ENCODE peak calls at places on chromosome 17, in nine cellular contexts. W is Calu3; K is stimulated activated CD8-positive, alpha-beta memory T cell treated with anti-CD3 and anti-CD28 coated beads, Interleukin-15, amount 100 ng/mL, for 1 hour; Y is bronchial epithelial cell; F is stimulated activated CD4-positive, alpha-beta T cell treated with anti-CD3 and anti-CD28 coated beads, Interleukin-1b, Interleukin-23, amount 100 ng/mL, for 24 hours; D is activated T-cell treated with anti-CD3 and anti-CD28 coated beads, Interleukin-2, amount 50 U/mL, for 4 hours; O is mesothelial cell of epicardium; V is nucleus accumbens; M is H9. U is an unnamed sample.

GRCh38 chr17:33978889-33979288 is 276.2 kb upstream of the CCL2 start:
- DNase-seq in W (no peak), K (no peak), Y (no peak), F (no peak), D (no peak), O (no peak), V (no peak), M (no peak), U (no peak)

GRCh38 chr17:79028496-79029326 is 4.7 kb downstream of the C1QTNF1 start:
- DNase-seq in W (no peak), K (no peak), Y (no peak), F (no peak), D (no peak), O (no peak), V (no peak), M (no peak), U (no peak)

GRCh38 chr17:48852251-48852650 is 21.4 kb downstream of the CALCOCO2 start:
- DNase-seq in W (no peak), K (no peak), Y (no peak), F (no peak), D (no peak), O (no peak), V (no peak), M (no peak), U (no peak)

GRCh38 chr17:48002208-48002919 is 31.5 kb downstream of the CDK5RAP3 start:
- DNase-seq in W (peak), K (no peak), Y (peak), F (no peak), D (no peak), O (no peak), V (no peak), M (no peak), U (peak)

GRCh38 chr17:74491645-74492044 is 25.2 kb downstream of the CD300A start:
- DNase-seq in W (no peak), K (no peak), Y (no peak), F (no peak), D (no peak), O (no peak), V (no peak), M (peak), U (no peak)

GRCh38 chr17:45256114-45256966 is 5.6 kb downstream of the SPATA32 start:
- DNase-seq in W (peak), K (no peak), Y (no peak), F (no peak), D (no peak), O (no peak), V (no peak), M (peak), U (no peak)

GRCh38 chr17:8806206-8807069 is 7.3 kb upstream of the MFSD6L start:
- DNase-seq in W (no peak), K (no peak), Y (no peak), F (no peak), D (no peak), O (no peak), V (no peak), M (peak), U (no peak)

GRCh38 chr17:19354123-19354522 is 8.4 kb downstream of the B9D1 start:
- DNase-seq in W (no peak), K (no peak), Y (peak), F (no peak), D (no peak), O (no peak), V (no peak), M (no peak), U (no peak)

GRCh38 chr17:36183001-36183810 is 6.8 kb upstream of the TBC1D3B start:
- DNase-seq in W (peak), K (no peak), Y (peak), F (no peak), D (no peak), O (peak), V (no peak), M (peak), U (peak)

GRCh38 chr17:40935624-40936023 is 1.8 kb downstream of the KRT23 start:
- DNase-seq in W (no peak), K (no peak), Y (no peak), F (no peak), D (no peak), O (no peak), V (no peak), M (no peak), U (no peak)

GRCh38 chr17:20059728-20060188 is 50.6 kb downstream of the SPECC1 start:
- DNase-seq in W (no peak), K (no peak), Y (peak), F (no peak), D (no peak), O (no peak), V (no peak), M (no peak), U (no peak)

GRCh38 chr17:8470447-8471047 is 34.9 kb downstream of the NDEL1 start:
- DNase-seq in W (no peak), K (no peak), Y (no peak), F (no peak), D (no peak), O (no peak), V (peak), M (peak), U (no peak)

GRCh38 chr17:83057793-83058477 is 21.5 kb upstream of the METRNL start:
- DNase-seq in W (no peak), K (no peak), Y (no peak), F (no peak), D (peak), O (no peak), V (no peak), M (no peak), U (no peak)

GRCh38 chr17:51258756-51259573 is 884 bp downstream of the MBTD1 start:
- DNase-seq in W (peak), K (no peak), Y (no peak), F (no peak), D (no peak), O (peak), V (no peak), M (peak), U (peak)

U was measured in cardiac muscle cell.